ENCODE peak calls at places on chromosomes 11 and 22, in five cellular contexts. I is HepG2, E is HCT116, J is GM23338, T is keratinocyte. S is an unnamed sample.
A peak's percentile ranks its signal among the peaks of the same experiment; 100 is the strongest.

GRCh38 chr11:25970726-25971508 is 361.0 kb upstream of the ANO3 start:
- DNase-seq in I (no peak), E (no peak), J (peak; percentile 51), T (no peak), S (peak; percentile 68)

GRCh38 chr11:86484164-86484794 is 109.6 kb downstream of the CCDC81 start:
- DNase-seq in E (peak; percentile 31), I (peak; percentile 81), T (peak; percentile 82), J (no peak), S (no peak)

GRCh38 chr22:38317237-38317994 is at the start of gene CSNK1E:
- DNase-seq in I (no peak), T (no peak), J (peak; percentile 83), E (no peak), S (peak; percentile 81)

GRCh38 chr11:91231226-91231625 is 993.4 kb upstream of the FAT3 start:
- DNase-seq in J (no peak), T (no peak), I (no peak), E (no peak), S (no peak)

GRCh38 chr11:101862410-101863233 is 52.2 kb upstream of the CEP126 start:
- DNase-seq in E (peak; percentile 67), J (peak; percentile 79), T (no peak), I (peak; percentile 76), S (peak; percentile 72)

GRCh38 chr11:124108158-124108557 is 7.1 kb upstream of the VWA5A start:
- DNase-seq in J (peak; percentile 59), I (peak; percentile 3), E (peak; percentile 22), T (no peak), S (peak; percentile 52)

GRCh38 chr11:13120691-13121090 is 111.6 kb downstream of the RASSF10 start:
- DNase-seq in E (no peak), T (no peak), I (no peak), J (no peak), S (no peak)

GRCh38 chr22:42419328-42419881 is 12.8 kb downstream of the NFAM1 start:
- DNase-seq in J (no peak), T (no peak), E (no peak), I (no peak), S (no peak)

GRCh38 chr11:104705475-104706195 is 192.6 kb downstream of the CASP12 start:
- DNase-seq in I (no peak), E (no peak), J (no peak), T (no peak), S (peak; percentile 77)

GRCh38 chr11:110990316-110990715 is 255.2 kb upstream of the POU2AF2 start:
- DNase-seq in I (no peak), T (no peak), E (no peak), J (no peak), S (no peak)

GRCh38 chr11:11813288-11813962 is 28.3 kb upstream of the USP47 start:
- DNase-seq in E (peak; percentile 31), I (peak; percentile 94), T (no peak), J (no peak), S (no peak)

GRCh38 chr22:45240137-45240809 is 421 bp downstream of the KIAA0930 start:
- DNase-seq in J (peak; percentile 53), I (no peak), T (no peak), E (no peak), S (peak; percentile 69)

GRCh38 chr22:36327922-36328551 is 59.7 kb downstream of the MYH9 start:
- DNase-seq in T (no peak), I (no peak), E (no peak), J (no peak), S (no peak)

GRCh38 chr11:58921778-58922390 is 17.4 kb upstream of the GLYATL1 start:
- DNase-seq in T (no peak), I (no peak), E (no peak), J (no peak), S (no peak)

GRCh38 chr11:86670179-86670578 is 2.2 kb downstream of the ME3 start:
- DNase-seq in I (no peak), E (no peak), J (no peak), T (no peak), S (no peak)

GRCh38 chr11:85922367-85922766 is 67.2 kb downstream of the CCDC83 start:
- DNase-seq in I (no peak), E (no peak), T (no peak), J (no peak), S (no peak)

GRCh38 chr11:116066777-116067176 is 562.6 kb upstream of the CADM1 start:
- DNase-seq in I (no peak), T (no peak), E (no peak), J (no peak), S (no peak)

GRCh38 chr11:100753144-100753543 is 66.1 kb downstream of the ARHGAP42 start:
- DNase-seq in T (peak; percentile 28), E (no peak), I (no peak), J (peak; percentile 87), S (no peak)

GRCh38 chr11:13338437-13339069 is 61.0 kb downstream of the BMAL1 start:
- DNase-seq in E (no peak), T (no peak), J (no peak), I (no peak), S (no peak)

GRCh38 chr22:50473855-50474671 is 772 bp downstream of the SBF1 start:
- DNase-seq in T (no peak), E (no peak), J (peak; percentile 54), I (no peak), S (peak; percentile 65)

GRCh38 chr11:13942908-13943505 is 19.5 kb upstream of the SPON1 start:
- DNase-seq in J (no peak), T (no peak), E (peak; percentile 32), I (no peak), S (no peak)

GRCh38 chr11:104337273-104337672 is 173.3 kb upstream of the PDGFD start:
- DNase-seq in J (no peak), I (no peak), E (no peak), T (no peak), S (no peak)

GRCh38 chr22:28882878-28883656 is at the start of gene ZNRF3:
- DNase-seq in T (peak; percentile 50), E (peak; percentile 83), J (peak; percentile 94), I (peak; percentile 86), S (peak; percentile 65)

GRCh38 chr22:46376908-46377565 is 41.5 kb downstream of the TRMU start:
- DNase-seq in E (no peak), I (peak; percentile 21), J (no peak), T (no peak), S (no peak)

GRCh38 chr11:133509924-133510697 is 22.2 kb downstream of the OPCML start:
- DNase-seq in I (no peak), T (no peak), E (no peak), J (peak; percentile 75), S (no peak)

GRCh38 chr11:72378704-72379383 is 55.5 kb downstream of the CLPB start:
- DNase-seq in T (no peak), E (no peak), I (no peak), J (no peak), S (no peak)

GRCh38 chr11:12159351-12160099 is 49.1 kb downstream of the MICAL2 start:
- DNase-seq in E (no peak), T (no peak), J (no peak), I (no peak), S (no peak)

GRCh38 chr11:47414685-47415070 is 6.3 kb downstream of the SLC39A13 start:
- DNase-seq in I (no peak), E (no peak), T (no peak), J (no peak), S (no peak)

GRCh38 chr11:12087075-12087775 is 23.2 kb upstream of the MICAL2 start:
- DNase-seq in I (no peak), T (no peak), E (peak; percentile 38), J (peak; percentile 36), S (no peak)

GRCh38 chr22:46793497-46793896 is 31.0 kb downstream of the TBC1D22A start:
- DNase-seq in T (no peak), J (no peak), E (no peak), I (no peak), S (no peak)

GRCh38 chr11:111974451-111974850 is 37.3 kb downstream of the DIXDC1 start:
- DNase-seq in J (no peak), T (no peak), I (no peak), E (no peak), S (no peak)

GRCh38 chr22:46737976-46738641 is at the start of gene CERK:
- DNase-seq in E (no peak), I (peak; percentile 36), T (no peak), J (peak; percentile 61), S (peak; percentile 89)

GRCh38 chr11:114678125-114679036 is at the start of gene NXPE2:
- DNase-seq in T (no peak), J (no peak), I (no peak), E (no peak), S (no peak)

DNA sequence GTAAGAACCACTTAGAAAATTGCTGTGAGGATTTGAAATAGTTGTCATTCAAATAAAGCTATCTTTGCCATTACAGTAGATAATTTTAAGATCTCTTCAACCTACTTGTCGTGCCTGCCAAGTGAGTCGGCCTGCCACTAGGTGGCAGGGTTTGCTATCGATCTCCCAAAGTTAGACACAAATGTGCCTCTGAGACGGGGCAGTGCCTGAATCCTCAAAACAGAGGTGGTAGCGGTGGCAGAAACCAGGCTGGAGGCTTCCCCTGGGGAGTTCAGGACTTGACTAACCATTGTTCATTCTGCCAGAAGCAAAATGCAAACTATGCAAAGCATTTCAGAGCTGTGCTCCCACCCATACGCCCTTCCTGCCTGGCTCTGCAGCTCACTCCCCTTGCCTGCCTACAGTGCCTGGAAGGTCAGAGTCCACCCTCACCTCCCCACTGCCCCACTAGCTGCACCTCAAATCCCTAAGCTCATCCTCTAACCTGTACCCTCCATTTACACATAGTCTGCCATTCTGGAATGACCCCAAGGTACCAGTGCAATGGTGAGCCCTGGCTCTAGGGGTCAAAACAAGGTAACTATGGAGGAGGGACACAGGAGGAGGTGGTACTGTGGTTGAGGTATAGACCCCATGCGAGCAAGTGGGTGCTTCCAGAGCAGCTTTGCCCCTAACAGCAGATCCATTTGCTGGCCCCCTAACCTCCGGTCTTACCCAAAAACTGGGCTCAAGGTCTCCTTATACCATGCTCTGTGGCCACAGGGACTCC is 82.1 kb downstream of the C11orf58 start:
- DNase-seq in I (peak; percentile 62), J (peak; percentile 85), T (peak; percentile 42), E (peak; percentile 37), S (peak; percentile 97)
- H2AFZ ChIP-seq in I (peak overlapping the region; percentile 57), J (no peak overlapping the region), T (no peak overlapping the region), E (no peak overlapping the region), S (no peak overlapping the region)

GRCh38 chr11:3202759-3203158 is 15.9 kb downstream of the MRGPRG start:
- DNase-seq in J (no peak), T (no peak), I (no peak), E (no peak), S (no peak)
- H3K27me3 ChIP-seq in J (peaks cover 33% of the 10 kb centered on the region), T (peaks cover 55% of the 10 kb centered on the region), I (peaks cover 20% of the 10 kb centered on the region), E (peaks cover 22% of the 10 kb centered on the region), S (no peaks in the 10 kb centered on the region)

GRCh38 chr11:46044601-46045000 is 76.7 kb downstream of the PHF21A start:
- DNase-seq in I (no peak), T (no peak), J (no peak), E (no peak), S (no peak)
- H2AFZ ChIP-seq in I (no peak overlapping the region), T (no peak overlapping the region), J (no peak overlapping the region), E (no peak overlapping the region), S (no peak overlapping the region)

GRCh38 chr11:1396375-1396841 is 6.7 kb downstream of the BRSK2 start:
- DNase-seq in J (no peak), I (no peak), E (no peak), T (no peak), S (no peak)
- H3K27me3 ChIP-seq in J (no peaks in the 10 kb centered on the region), I (peaks cover 18% of the 10 kb centered on the region), E (no peaks in the 10 kb centered on the region), T (peaks cover 16% of the 10 kb centered on the region), S (no peaks in the 10 kb centered on the region)

GRCh38 chr11:8203980-8204379 is 35.2 kb upstream of the RIC3 start:
- DNase-seq in J (no peak), T (no peak), I (no peak), E (no peak), S (no peak)
- H2AFZ ChIP-seq in J (no peak overlapping the region), T (no peak overlapping the region), I (no peak overlapping the region), E (no peak overlapping the region), S (no peak overlapping the region)

S was measured in Karpas-422.